ENCODE peak calls at places on chromosomes 12 and 14, in eight cellular contexts. V is A549, Y is ovary, I is stomach, G is K562, S is SK-N-SH, X is transverse colon, Z is H1. F is an unnamed sample. For H3K4me1, the result is how much of the 10 kb centered on the place peaks cover.

GRCh38 chr12:1949771-1950470 is 31.5 kb upstream of the CACNA2D4 start:
- DNase-seq in I (no peak), G (no peak), S (no peak), Z (no peak), V (no peak), Y (no peak), X (no peak), F (peak)

GRCh38 chr14:75497701-75498100 is 24.6 kb upstream of the BATF start:
- DNase-seq in X (no peak), Z (peak), G (no peak), Y (no peak), S (no peak), V (no peak), I (no peak), F (no peak)

GRCh38 chr12:74535536-74535935 is 2.1 kb upstream of the ATXN7L3B start:
- DNase-seq in I (no peak), G (no peak), Z (no peak), S (no peak), Y (no peak), V (no peak), X (no peak), F (no peak)

GRCh38 chr12:20463920-20464524 is 95.7 kb downstream of the PDE3A start:
- DNase-seq in V (peak), G (no peak), X (no peak), Z (no peak), S (peak), I (no peak), Y (no peak), F (no peak)

GRCh38 chr14:77306406-77307098 is 14.1 kb downstream of the POMT2 start:
- DNase-seq in Z (no peak), S (no peak), V (no peak), X (no peak), Y (no peak), G (no peak), I (no peak), F (no peak)

GRCh38 chr12:25980035-25980434 is 21.6 kb downstream of the RASSF8 start:
- DNase-seq in V (no peak), I (no peak), Z (no peak), X (no peak), S (no peak), Y (no peak), G (no peak), F (no peak)

GRCh38 chr14:77197988-77198387 is 16.4 kb downstream of the TMEM63C start:
- DNase-seq in S (no peak), V (no peak), Y (no peak), I (no peak), G (no peak), X (no peak), Z (no peak), F (peak)

GRCh38 chr12:63821781-63822251 is 22.7 kb upstream of the SRGAP1 start:
- DNase-seq in V (no peak), X (no peak), S (no peak), I (no peak), G (no peak), Y (peak), Z (no peak), F (peak)

GRCh38 chr14:38837333-38838048 is 265.5 kb downstream of the SEC23A start:
- DNase-seq in Z (no peak), I (no peak), Y (no peak), G (no peak), S (no peak), V (no peak), X (peak), F (no peak)

GRCh38 chr12:94244165-94245133 is 96.1 kb downstream of the PLXNC1 start:
- DNase-seq in Z (no peak), Y (no peak), S (no peak), I (peak), V (no peak), X (peak), G (no peak), F (no peak)

GRCh38 chr14:104657563-104658324 is 31.7 kb upstream of the INF2 start:
- DNase-seq in Z (no peak), X (no peak), S (no peak), V (no peak), G (peak), I (no peak), Y (no peak), F (no peak)

GRCh38 chr12:130870442-130871285 is 1.2 kb upstream of the RAN start:
- DNase-seq in Z (peak), V (peak), Y (peak), I (peak), X (peak), S (peak), G (peak), F (peak)

GRCh38 chr14:67618617-67619063 is 1.1 kb upstream of the ARG2 start:
- DNase-seq in X (no peak), G (peak), S (peak), I (no peak), Y (no peak), V (peak), Z (no peak), F (no peak)

GRCh38 chr14:58813745-58814144 is 176.0 kb downstream of the DACT1 start:
- DNase-seq in S (no peak), I (no peak), Y (no peak), V (no peak), G (no peak), X (no peak), Z (no peak), F (no peak)

GRCh38 chr12:23108957-23109356 is 484.0 kb downstream of the ETNK1 start:
- DNase-seq in G (no peak), I (no peak), V (no peak), Z (no peak), S (no peak), Y (no peak), X (no peak), F (no peak)

GRCh38 chr12:128969480-128970055 is 116.3 kb downstream of the GLT1D1 start:
- DNase-seq in Y (no peak), X (peak), S (peak), V (peak), I (peak), G (peak), Z (peak), F (no peak)

GRCh38 chr12:65952737-65953209 is 128.5 kb downstream of the HMGA2 start:
- DNase-seq in S (no peak), G (no peak), X (peak), V (peak), I (no peak), Y (no peak), Z (no peak), F (no peak)

GRCh38 chr12:63294327-63294632 is 143.3 kb upstream of the AVPR1A start:
- DNase-seq in X (no peak), I (no peak), Z (no peak), S (no peak), V (peak), G (no peak), Y (no peak), F (no peak)

GRCh38 chr12:29741342-29742241 is 42.1 kb downstream of the TMTC1 start:
- DNase-seq in G (no peak), Z (no peak), I (no peak), X (no peak), Y (no peak), S (no peak), V (no peak), F (no peak)

GRCh38 chr14:89252887-89253532 is 164.0 kb downstream of the FOXN3 start:
- DNase-seq in X (no peak), S (peak), I (no peak), V (peak), Z (no peak), Y (no peak), G (no peak), F (no peak)

DNA sequence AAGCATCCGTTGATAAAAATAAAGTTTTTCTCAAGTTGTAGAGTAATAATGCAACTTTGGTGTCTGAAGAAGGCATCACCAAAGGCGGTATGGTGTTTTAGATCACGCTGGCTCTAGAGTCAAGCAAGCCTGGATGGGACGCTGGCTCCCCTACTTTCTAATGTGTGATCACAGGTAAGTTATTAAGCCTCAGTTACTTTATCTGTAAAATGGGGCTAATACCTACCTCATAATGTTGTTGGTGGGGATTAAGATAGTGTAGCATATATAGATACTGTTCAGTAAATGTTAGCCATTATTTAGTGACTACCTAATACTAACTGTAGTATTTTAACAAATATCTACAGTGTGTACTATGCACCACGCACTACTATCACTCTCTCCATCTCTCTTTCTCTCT is 45.8 kb downstream of the SLC38A1 start:
- DNase-seq in X (no peak), G (no peak), Z (no peak), I (no peak), Y (no peak), S (no peak), V (no peak), F (no peak)
- H3K4me1 ChIP-seq in X (under half), G (under half), Z (under half), I (under half), Y (under half), S (under half), V (under half), F (half or more)

GRCh38 chr12:111446631-111447570 is 41.2 kb downstream of the SH2B3 start:
- DNase-seq in V (no peak), S (no peak), Z (peak), I (peak), G (no peak), X (peak), Y (no peak), F (peak)
- TF ChIP-seq EP300 in V (no peak), S (no peak), Z (no peak), I (no peak), G (no peak), X (no peak), Y (no peak), F (no peak)

DNA sequence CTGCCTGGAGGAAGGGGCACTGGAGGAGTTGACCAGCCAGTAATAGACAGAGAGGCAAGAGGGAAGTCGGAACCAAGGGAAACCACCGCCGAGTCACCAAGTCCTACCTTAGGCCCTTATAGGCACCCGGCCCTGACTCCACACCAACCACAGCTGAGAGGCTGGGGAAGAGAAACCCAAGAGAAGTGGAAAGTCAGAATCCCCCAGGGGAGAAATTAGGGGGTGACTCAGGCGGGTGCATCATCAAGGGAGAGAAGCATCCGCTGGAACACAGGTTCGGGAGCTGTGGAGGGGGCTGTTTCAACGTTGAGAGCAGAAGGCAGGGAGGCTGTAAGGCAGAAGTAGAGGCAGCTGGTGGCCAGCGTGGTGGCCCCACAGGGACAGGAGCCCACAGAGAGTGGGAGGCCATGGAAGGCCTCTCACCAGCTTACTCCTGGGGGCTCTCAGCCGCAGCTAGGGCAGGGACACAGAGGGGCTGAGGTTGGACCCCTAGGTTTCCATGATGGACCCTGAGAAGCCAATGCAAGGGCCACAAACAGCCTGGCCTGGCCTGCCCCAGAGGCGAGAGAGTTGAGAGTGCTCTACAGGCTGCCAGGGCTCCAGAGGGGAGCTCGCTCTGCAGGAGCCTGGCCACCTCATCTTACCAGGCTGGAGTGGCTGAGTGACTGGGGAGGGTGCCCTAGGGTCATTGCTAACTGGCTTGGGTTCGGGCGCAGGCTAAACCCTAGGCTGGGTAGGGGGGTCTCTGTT is 1.4 kb upstream of the TRMT61A start:
- DNase-seq in G (no peak), S (no peak), V (no peak), Y (no peak), Z (no peak), I (no peak), X (peak), F (no peak)
- H3K4me3 ChIP-seq in G (peak), S (no peak), V (peak), Y (no peak), Z (peak), I (peak), X (peak), F (no peak)

GRCh38 chr14:22979748-22980392 is 2.5 kb downstream of the AJUBA start:
- DNase-seq in Y (no peak), G (no peak), V (peak), X (no peak), I (no peak), S (no peak), Z (no peak), F (no peak)
- H3K4me1 ChIP-seq in Y (under half), G (under half), V (half or more), X (under half), I (half or more), S (under half), Z (under half), F (half or more)

GRCh38 chr14:53840444-53840843 is 116.2 kb downstream of the BMP4 start:
- DNase-seq in V (peak), I (no peak), S (no peak), Z (no peak), G (no peak), Y (no peak), X (no peak), F (no peak)
- TF ChIP-seq EP300 in V (no peak), I (no peak), S (no peak), Z (no peak), G (no peak), Y (no peak), X (no peak), F (no peak)

GRCh38 chr14:99572173-99572999 is 31.6 kb downstream of the CCDC85C start:
- DNase-seq in I (no peak), S (peak), G (peak), V (no peak), X (peak), Z (no peak), Y (no peak), F (no peak)
- H3K4me3 ChIP-seq in I (no peak), S (no peak), G (no peak), V (no peak), X (no peak), Z (no peak), Y (no peak), F (no peak)

GRCh38 chr12:114659084-114659483 is 24.9 kb downstream of the TBX3 start:
- DNase-seq in X (no peak), V (no peak), Y (no peak), Z (no peak), I (no peak), G (no peak), S (no peak), F (no peak)
- H3K4me1 ChIP-seq in X (under half), V (half or more), Y (under half), Z (under half), I (under half), G (under half), S (under half), F (under half)

GRCh38 chr12:45613306-45613705 is 116.2 kb upstream of the ARID2 start:
- DNase-seq in S (no peak), I (no peak), V (no peak), Y (no peak), X (no peak), G (no peak), Z (no peak), F (no peak)

GRCh38 chr12:45613855-45614254 is 115.7 kb upstream of the ARID2 start:
- DNase-seq in I (no peak), Y (no peak), S (no peak), Z (no peak), G (no peak), V (no peak), X (no peak), F (no peak)

GRCh38 chr12:45612044-45612794 is 117.3 kb upstream of the ARID2 start:
- DNase-seq in I (no peak), V (no peak), X (no peak), S (no peak), Z (no peak), G (no peak), Y (no peak), F (no peak)

GRCh38 chr12:45611495-45611894 is 118.0 kb upstream of the ARID2 start:
- DNase-seq in V (no peak), Z (no peak), Y (no peak), I (no peak), S (no peak), G (no peak), X (no peak), F (no peak)

GRCh38 chr12:45615268-45615667 is 114.2 kb upstream of the ARID2 start:
- DNase-seq in V (peak), S (peak), Y (no peak), Z (no peak), I (no peak), X (no peak), G (no peak), F (no peak)
- TF ChIP-seq EP300 in V (no peak), S (no peak), Y (no peak), Z (no peak), I (no peak), X (no peak), G (no peak), F (no peak)